ENCODE peak calls at places on chromosomes 5 and 9, in four cellular contexts. P is DND-41, G is neural progenitor cell, Q is hepatocyte. B is an unnamed sample. For H3K4me1, the result is how much of the 10 kb centered on the place peaks cover.

GRCh38 chr9:27227192-27227591 is 69.8 kb downstream of the EQTN start:
- DNase-seq in P (no peak), G (no peak), Q (no peak), B (no peak)

GRCh38 chr5:159240301-159240870 is 22.7 kb upstream of the UBLCP1 start:
- DNase-seq in P (no peak), G (no peak), Q (no peak), B (no peak)

GRCh38 chr5:111887706-111888105 is 130.7 kb upstream of the NREP start:
- DNase-seq in P (no peak), G (no peak), Q (no peak), B (no peak)

GRCh38 chr5:80343067-80343466 is 23.3 kb downstream of the SPZ1 start:
- DNase-seq in P (no peak), G (no peak), Q (no peak), B (no peak)

GRCh38 chr5:72448368-72448767 is 58.8 kb downstream of the ZNF366 start:
- DNase-seq in P (no peak), G (no peak), Q (no peak), B (no peak)

GRCh38 chr5:74034738-74035137 is 408.7 kb downstream of the ARHGEF28 start:
- DNase-seq in P (no peak), G (no peak), Q (no peak), B (no peak)

GRCh38 chr9:33289501-33289900 is 815 bp upstream of the NFX1 start:
- DNase-seq in P (peak), G (peak), Q (peak), B (peak)

GRCh38 chr9:6467006-6467625 is 54.1 kb downstream of the UHRF2 start:
- DNase-seq in P (no peak), G (no peak), Q (no peak), B (no peak)

GRCh38 chr5:132821791-132822190 is 8.7 kb downstream of the SHROOM1 start:
- DNase-seq in P (no peak), G (no peak), Q (peak), B (no peak)

GRCh38 chr5:165779505-165779904 is 2274.1 kb downstream of the MAT2B start:
- DNase-seq in P (no peak), G (no peak), Q (no peak), B (no peak)

GRCh38 chr9:129054163-129054851 is 17.9 kb downstream of the MIGA2 start:
- DNase-seq in P (no peak), G (no peak), Q (no peak), B (no peak)

GRCh38 chr5:172777381-172778222 is 6.6 kb upstream of the DUSP1 start:
- DNase-seq in P (peak), G (no peak), Q (peak), B (peak)

GRCh38 chr9:126421567-126422428 is 95.2 kb downstream of the MVB12B start:
- DNase-seq in P (no peak), G (peak), Q (no peak), B (no peak)

GRCh38 chr9:79559501-79560181 is 12.1 kb upstream of the TLE4 start:
- DNase-seq in P (no peak), G (no peak), Q (no peak), B (no peak)

GRCh38 chr9:96874201-96874785 is 20.0 kb upstream of the ZNF782 start:
- DNase-seq in P (no peak), G (no peak), Q (no peak), B (no peak)

GRCh38 chr9:137825324-137825991 is 52.1 kb upstream of the CACNA1B start:
- DNase-seq in P (no peak), G (no peak), Q (no peak), B (no peak)

GRCh38 chr5:56815657-56816545 is 552 bp downstream of the MAP3K1 start:
- DNase-seq in P (peak), G (peak), Q (peak), B (peak)

GRCh38 chr5:142317673-142318261 is 7.1 kb downstream of the SPRY4 start:
- DNase-seq in P (no peak), G (no peak), Q (no peak), B (no peak)
- H3K4me1 ChIP-seq in P (half or more), G (under half), Q (under half), B (under half)

GRCh38 chr9:35510366-35510744 is 20.4 kb downstream of the RUSC2 start:
- DNase-seq in P (no peak), G (no peak), Q (no peak), B (no peak)

GRCh38 chr9:35515766-35516165 is 25.9 kb downstream of the RUSC2 start:
- DNase-seq in P (no peak), G (no peak), Q (no peak), B (no peak)

GRCh38 chr9:35508069-35508468 is 18.2 kb downstream of the RUSC2 start:
- DNase-seq in P (no peak), G (no peak), Q (no peak), B (no peak)

GRCh38 chr9:35510745-35511428 is 21.0 kb downstream of the RUSC2 start:
- DNase-seq in P (no peak), G (no peak), Q (peak), B (no peak)

DNA sequence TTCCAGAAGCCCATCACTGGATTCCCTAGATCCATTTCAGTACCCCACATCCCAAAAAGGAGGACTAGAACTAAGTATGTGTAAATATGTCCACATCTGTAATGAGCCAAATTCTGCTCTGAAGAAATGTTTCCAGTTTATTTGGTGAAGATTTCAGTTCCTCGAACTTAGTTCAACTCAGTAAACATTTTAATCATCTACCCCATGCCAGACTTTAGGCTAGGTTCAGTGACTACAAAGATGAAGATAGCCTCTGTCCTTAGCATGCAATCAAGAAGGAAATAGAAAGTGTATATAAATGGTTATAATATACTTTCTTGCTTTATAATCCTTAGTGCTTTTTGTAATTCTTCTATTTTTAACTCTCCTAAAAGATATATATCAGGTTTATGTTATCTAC is 21.5 kb downstream of the RUSC2 start:
- DNase-seq in P (no peak), G (no peak), Q (no peak), B (no peak)
- H3K4me3 ChIP-seq in P (no peak), G (no peak), Q (no peak), B (no peak)

DNA sequence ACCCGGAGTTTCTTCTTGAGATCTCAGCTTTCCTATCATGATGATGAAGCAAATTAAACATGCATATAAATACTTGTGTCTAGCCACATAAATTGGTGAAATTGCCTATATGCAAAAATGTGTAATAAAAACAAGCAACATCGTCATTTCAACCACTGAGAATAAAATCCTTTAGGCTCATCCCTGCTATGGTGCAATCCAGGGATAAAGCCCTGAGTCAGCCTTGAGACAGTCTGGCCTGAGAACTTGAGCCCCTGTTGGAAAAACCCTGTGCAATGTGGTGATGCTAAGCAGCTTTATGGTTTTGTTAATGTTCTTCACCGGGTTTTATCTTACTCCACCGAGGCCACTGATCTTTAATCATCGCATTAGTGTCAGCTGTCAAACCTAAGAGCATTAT is 170.5 kb downstream of the DCP2 start:
- DNase-seq in P (no peak), G (no peak), Q (peak), B (no peak)
- H3K27ac ChIP-seq in P (no peak), G (no peak), Q (peak), B (no peak)

GRCh38 chr5:52893863-52894262 is 95.3 kb upstream of the ITGA2 start:
- DNase-seq in P (no peak), G (no peak), Q (no peak), B (no peak)
- H3K4me1 ChIP-seq in P (under half), G (under half), Q (under half), B (under half)

GRCh38 chr9:91812191-91812590 is 137.8 kb downstream of the ROR2 start:
- DNase-seq in P (no peak), G (no peak), Q (no peak), B (no peak)

GRCh38 chr9:91810286-91810905 is 139.6 kb downstream of the ROR2 start:
- DNase-seq in P (no peak), G (no peak), Q (no peak), B (no peak)

GRCh38 chr9:91807640-91808246 is 142.3 kb downstream of the ROR2 start:
- DNase-seq in P (no peak), G (no peak), Q (no peak), B (no peak)

GRCh38 chr9:91811024-91811909 is 138.8 kb downstream of the ROR2 start:
- DNase-seq in P (no peak), G (no peak), Q (no peak), B (no peak)

GRCh38 chr9:91809581-91810285 is 140.3 kb downstream of the ROR2 start:
- DNase-seq in P (no peak), G (no peak), Q (no peak), B (no peak)
- H3K4me3 ChIP-seq in P (no peak), G (no peak), Q (no peak), B (no peak)

DNA sequence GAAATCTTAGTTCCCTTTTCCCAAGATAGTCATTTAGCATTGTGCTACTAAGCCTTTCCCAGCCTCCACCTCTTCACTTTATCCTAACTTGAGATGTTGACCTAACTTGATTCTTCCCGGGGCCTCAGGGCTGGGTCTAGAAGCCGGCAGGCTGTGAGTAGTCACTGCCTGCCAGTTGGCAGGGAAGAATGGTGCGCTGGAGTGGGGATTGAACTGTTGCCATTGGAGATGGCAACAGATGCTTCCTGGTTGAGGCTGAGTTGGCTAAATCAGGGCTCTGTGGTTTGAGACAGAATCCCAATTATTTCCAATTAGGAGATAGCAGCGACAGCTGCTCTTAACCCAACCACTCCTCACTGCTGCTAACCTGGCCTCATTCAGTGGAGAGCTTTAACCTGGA is 343.1 kb downstream of the BRINP1 start:
- DNase-seq in P (no peak), G (no peak), Q (no peak), B (no peak)
- H3K27ac ChIP-seq in P (no peak), G (no peak), Q (peak), B (no peak)

DNA sequence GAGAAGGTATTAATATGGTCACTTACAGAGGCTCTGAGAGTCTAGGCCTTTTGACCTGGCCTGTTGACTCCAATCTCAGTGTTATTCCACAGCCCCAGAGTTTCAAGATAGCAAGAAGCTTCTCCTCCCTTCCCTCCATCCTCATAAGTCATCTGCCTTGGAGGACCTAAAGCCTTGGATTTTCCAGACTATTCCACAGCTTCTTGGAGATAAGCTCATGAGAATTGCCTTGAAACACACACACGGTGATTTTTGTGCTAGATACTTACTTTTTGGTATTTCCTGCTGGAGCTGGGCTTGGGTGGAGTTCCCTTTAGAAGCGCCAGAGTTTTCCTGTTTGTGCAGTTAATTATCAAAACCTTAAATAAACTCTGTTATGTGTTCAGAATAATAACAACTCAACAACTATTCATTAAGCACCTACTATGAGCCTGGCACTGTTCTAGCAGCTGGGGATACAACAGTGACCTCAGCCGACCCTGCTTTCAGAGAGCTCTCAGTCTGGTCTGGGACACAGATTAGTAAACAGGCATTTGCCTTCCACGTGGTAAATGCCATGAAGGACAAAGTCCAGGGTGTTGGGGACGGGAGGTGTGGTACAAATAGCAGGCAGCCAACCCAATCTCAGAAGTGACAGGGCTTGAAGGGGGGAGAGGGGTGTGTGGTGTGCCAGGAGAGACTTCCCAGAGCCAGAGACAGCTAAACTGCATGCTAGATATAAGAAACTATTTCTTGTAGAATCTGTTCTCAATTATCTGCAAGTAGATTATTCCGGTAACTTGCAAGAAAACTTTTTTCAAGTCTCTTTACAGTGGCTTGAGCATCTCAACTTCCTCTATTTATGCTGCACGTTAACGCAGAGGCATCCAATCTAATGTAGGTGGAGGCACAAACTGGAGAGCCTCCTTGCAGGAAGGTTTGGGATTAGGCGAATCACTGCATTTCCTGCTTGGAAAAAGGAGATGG is 55.9 kb upstream of the KLF9 start:
- DNase-seq in P (no peak), G (no peak), Q (peak), B (no peak)
- H3K4me1 ChIP-seq in P (under half), G (under half), Q (under half), B (under half)